ENCODE peak calls at places on chromosomes 3 and 15, in four cellular contexts. One of them, this sample, is unnamed.

GRCh38 chr3:105067361-105067760 is 299.3 kb upstream of the ALCAM start:
- DNase-seq in IMR-90: no peak
- DNase-seq in upper lobe of left lung: no peak
- DNase-seq in endothelial cell of umbilical vein: no peak
- DNase-seq in this sample: no peak

GRCh38 chr3:67044295-67044694 is 46.2 kb downstream of the KBTBD8 start:
- DNase-seq in endothelial cell of umbilical vein: no peak
- DNase-seq in IMR-90: peak
- DNase-seq in upper lobe of left lung: no peak
- DNase-seq in this sample: no peak

GRCh38 chr3:73786346-73786807 is 161.6 kb upstream of the PDZRN3 start:
- DNase-seq in upper lobe of left lung: no peak
- DNase-seq in endothelial cell of umbilical vein: peak
- DNase-seq in IMR-90: peak
- DNase-seq in this sample: no peak

GRCh38 chr3:43161684-43162512 is 56.0 kb upstream of the POMGNT2 start:
- DNase-seq in IMR-90: peak
- DNase-seq in upper lobe of left lung: no peak
- DNase-seq in endothelial cell of umbilical vein: peak
- DNase-seq in this sample: no peak

GRCh38 chr3:63089007-63089406 is 189.1 kb upstream of the SYNPR start:
- DNase-seq in IMR-90: no peak
- DNase-seq in endothelial cell of umbilical vein: no peak
- DNase-seq in upper lobe of left lung: no peak
- DNase-seq in this sample: no peak

GRCh38 chr3:189512039-189512438 is 119.2 kb upstream of the TP63 start:
- DNase-seq in IMR-90: no peak
- DNase-seq in endothelial cell of umbilical vein: no peak
- DNase-seq in upper lobe of left lung: no peak
- DNase-seq in this sample: no peak

GRCh38 chr3:156160653-156161052 is 40.3 kb downstream of the KCNAB1 start:
- DNase-seq in endothelial cell of umbilical vein: peak
- DNase-seq in IMR-90: no peak
- DNase-seq in upper lobe of left lung: no peak
- DNase-seq in this sample: no peak

GRCh38 chr3:19543212-19543841 is 390.7 kb downstream of the EFHB start:
- DNase-seq in upper lobe of left lung: no peak
- DNase-seq in IMR-90: no peak
- DNase-seq in endothelial cell of umbilical vein: no peak
- DNase-seq in this sample: peak

GRCh38 chr3:182364723-182365650 is 428.3 kb upstream of the ATP11B start:
- DNase-seq in endothelial cell of umbilical vein: peak
- DNase-seq in upper lobe of left lung: no peak
- DNase-seq in IMR-90: no peak
- DNase-seq in this sample: peak

GRCh38 chr15:35674873-35675781 is 129.2 kb upstream of the DPH6 start:
- DNase-seq in IMR-90: peak
- DNase-seq in upper lobe of left lung: no peak
- DNase-seq in endothelial cell of umbilical vein: peak
- DNase-seq in this sample: no peak

GRCh38 chr3:9386060-9386459 is 11.4 kb upstream of the SETD5 start:
- DNase-seq in IMR-90: no peak
- DNase-seq in endothelial cell of umbilical vein: no peak
- DNase-seq in upper lobe of left lung: no peak
- DNase-seq in this sample: no peak

GRCh38 chr3:9387322-9387655 is 10.1 kb upstream of the SETD5 start:
- DNase-seq in IMR-90: no peak
- DNase-seq in upper lobe of left lung: no peak
- DNase-seq in endothelial cell of umbilical vein: no peak
- DNase-seq in this sample: no peak

GRCh38 chr3:9384141-9384828 is 13.1 kb upstream of the SETD5 start:
- DNase-seq in IMR-90: peak
- DNase-seq in endothelial cell of umbilical vein: no peak
- DNase-seq in upper lobe of left lung: no peak
- DNase-seq in this sample: no peak

GRCh38 chr3:9386501-9387321 is 10.7 kb upstream of the SETD5 start:
- DNase-seq in IMR-90: no peak
- DNase-seq in endothelial cell of umbilical vein: no peak
- DNase-seq in upper lobe of left lung: no peak
- DNase-seq in this sample: no peak

GRCh38 chr3:9385209-9385936 is 12.0 kb upstream of the SETD5 start:
- DNase-seq in IMR-90: peak
- DNase-seq in upper lobe of left lung: no peak
- DNase-seq in endothelial cell of umbilical vein: no peak
- DNase-seq in this sample: no peak
- TF ChIP-seq POLR2A in IMR-90: no peak
- TF ChIP-seq POLR2A in upper lobe of left lung: no peak
- TF ChIP-seq POLR2A in endothelial cell of umbilical vein: no peak
- TF ChIP-seq POLR2A in this sample: no peak

GRCh38 chr15:91692596-91692995 is 160.9 kb upstream of the SLCO3A1 start:
- DNase-seq in IMR-90: no peak
- DNase-seq in upper lobe of left lung: no peak
- DNase-seq in endothelial cell of umbilical vein: no peak
- DNase-seq in this sample: no peak

GRCh38 chr15:91694829-91695205 is 158.7 kb upstream of the SLCO3A1 start:
- DNase-seq in endothelial cell of umbilical vein: no peak
- DNase-seq in upper lobe of left lung: no peak
- DNase-seq in IMR-90: peak
- DNase-seq in this sample: no peak

GRCh38 chr15:91694131-91694828 is 159.2 kb upstream of the SLCO3A1 start:
- DNase-seq in upper lobe of left lung: no peak
- DNase-seq in IMR-90: peak
- DNase-seq in endothelial cell of umbilical vein: no peak
- DNase-seq in this sample: no peak

GRCh38 chr15:91696981-91697380 is 156.5 kb upstream of the SLCO3A1 start:
- DNase-seq in upper lobe of left lung: no peak
- DNase-seq in IMR-90: no peak
- DNase-seq in endothelial cell of umbilical vein: no peak
- DNase-seq in this sample: no peak
- TF ChIP-seq POLR2A in upper lobe of left lung: no peak
- TF ChIP-seq POLR2A in IMR-90: no peak
- TF ChIP-seq POLR2A in endothelial cell of umbilical vein: no peak
- TF ChIP-seq POLR2A in this sample: no peak

DNA sequence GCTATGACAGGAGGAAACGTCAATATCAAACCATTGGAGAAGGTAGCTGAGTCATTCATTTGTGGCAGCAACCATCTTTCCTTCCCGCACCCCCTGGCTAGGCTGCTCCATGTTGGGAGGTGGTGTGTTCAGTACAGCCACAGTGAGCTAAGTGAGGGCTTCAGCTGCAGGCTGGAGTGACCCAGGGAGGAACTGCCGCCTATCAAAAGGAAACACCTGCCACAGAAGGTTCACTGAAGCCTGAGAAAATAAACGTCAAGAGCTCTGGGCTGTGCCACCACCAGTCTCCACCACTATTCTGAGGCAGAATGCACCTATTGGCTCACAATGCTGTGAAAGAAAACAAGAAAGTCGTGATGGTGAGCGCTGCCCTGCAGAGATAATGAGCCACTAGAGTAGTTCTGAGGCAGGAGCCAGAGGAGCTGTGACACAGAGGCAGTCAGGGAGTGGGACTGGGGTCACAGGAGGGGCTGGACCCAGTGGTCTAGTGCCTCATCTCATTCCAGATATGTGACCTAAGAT is 34.8 kb upstream of the CD47 start:
- DNase-seq in IMR-90: no peak
- DNase-seq in endothelial cell of umbilical vein: peak
- DNase-seq in upper lobe of left lung: no peak
- DNase-seq in this sample: no peak
- TF ChIP-seq POLR2A in IMR-90: no peak
- TF ChIP-seq POLR2A in endothelial cell of umbilical vein: no peak
- TF ChIP-seq POLR2A in upper lobe of left lung: no peak
- TF ChIP-seq POLR2A in this sample: no peak

GRCh38 chr3:136194409-136195257 is 1.5 kb downstream of the MSL2 start:
- DNase-seq in IMR-90: peak
- DNase-seq in upper lobe of left lung: no peak
- DNase-seq in endothelial cell of umbilical vein: peak
- DNase-seq in this sample: no peak

GRCh38 chr3:136197159-136197715 is 1.1 kb upstream of the MSL2 start:
- DNase-seq in IMR-90: no peak
- DNase-seq in upper lobe of left lung: no peak
- DNase-seq in endothelial cell of umbilical vein: no peak
- DNase-seq in this sample: no peak

GRCh38 chr3:136196401-136197158 is 445 bp upstream of the MSL2 start:
- DNase-seq in upper lobe of left lung: peak
- DNase-seq in IMR-90: peak
- DNase-seq in endothelial cell of umbilical vein: peak
- DNase-seq in this sample: peak

GRCh38 chr3:136195258-136196063 is 674 bp downstream of the MSL2 start:
- DNase-seq in IMR-90: peak
- DNase-seq in endothelial cell of umbilical vein: peak
- DNase-seq in upper lobe of left lung: no peak
- DNase-seq in this sample: peak

DNA sequence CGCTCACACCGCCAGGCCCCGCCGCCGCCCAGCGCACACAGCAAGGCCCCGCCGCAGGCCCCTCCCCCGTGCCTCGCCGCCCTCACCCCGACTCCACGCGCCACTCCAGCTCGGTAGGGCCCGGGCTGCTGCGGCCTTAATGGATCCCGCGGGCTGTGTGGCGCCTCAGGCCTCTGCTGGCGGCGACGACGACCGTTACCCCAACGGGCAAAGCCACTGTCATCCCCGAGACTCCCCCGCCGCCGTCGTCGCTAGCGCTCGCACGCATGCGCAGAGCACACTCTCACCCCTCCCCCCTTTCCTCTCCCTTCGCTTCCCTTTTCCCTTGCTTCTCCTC is at the start of gene MSL2:
- DNase-seq in endothelial cell of umbilical vein: no peak
- DNase-seq in IMR-90: no peak
- DNase-seq in upper lobe of left lung: peak
- DNase-seq in this sample: no peak
- TF ChIP-seq POLR2A in endothelial cell of umbilical vein: peak
- TF ChIP-seq POLR2A in IMR-90: peak
- TF ChIP-seq POLR2A in upper lobe of left lung: peak
- TF ChIP-seq POLR2A in this sample: peak

GRCh38 chr3:12993022-12993622 is 80.1 kb downstream of the IQSEC1 start:
- DNase-seq in upper lobe of left lung: peak
- DNase-seq in IMR-90: peak
- DNase-seq in endothelial cell of umbilical vein: no peak
- DNase-seq in this sample: no peak
- TF ChIP-seq POLR2A in upper lobe of left lung: no peak
- TF ChIP-seq POLR2A in IMR-90: no peak
- TF ChIP-seq POLR2A in endothelial cell of umbilical vein: no peak
- TF ChIP-seq POLR2A in this sample: no peak

DNA sequence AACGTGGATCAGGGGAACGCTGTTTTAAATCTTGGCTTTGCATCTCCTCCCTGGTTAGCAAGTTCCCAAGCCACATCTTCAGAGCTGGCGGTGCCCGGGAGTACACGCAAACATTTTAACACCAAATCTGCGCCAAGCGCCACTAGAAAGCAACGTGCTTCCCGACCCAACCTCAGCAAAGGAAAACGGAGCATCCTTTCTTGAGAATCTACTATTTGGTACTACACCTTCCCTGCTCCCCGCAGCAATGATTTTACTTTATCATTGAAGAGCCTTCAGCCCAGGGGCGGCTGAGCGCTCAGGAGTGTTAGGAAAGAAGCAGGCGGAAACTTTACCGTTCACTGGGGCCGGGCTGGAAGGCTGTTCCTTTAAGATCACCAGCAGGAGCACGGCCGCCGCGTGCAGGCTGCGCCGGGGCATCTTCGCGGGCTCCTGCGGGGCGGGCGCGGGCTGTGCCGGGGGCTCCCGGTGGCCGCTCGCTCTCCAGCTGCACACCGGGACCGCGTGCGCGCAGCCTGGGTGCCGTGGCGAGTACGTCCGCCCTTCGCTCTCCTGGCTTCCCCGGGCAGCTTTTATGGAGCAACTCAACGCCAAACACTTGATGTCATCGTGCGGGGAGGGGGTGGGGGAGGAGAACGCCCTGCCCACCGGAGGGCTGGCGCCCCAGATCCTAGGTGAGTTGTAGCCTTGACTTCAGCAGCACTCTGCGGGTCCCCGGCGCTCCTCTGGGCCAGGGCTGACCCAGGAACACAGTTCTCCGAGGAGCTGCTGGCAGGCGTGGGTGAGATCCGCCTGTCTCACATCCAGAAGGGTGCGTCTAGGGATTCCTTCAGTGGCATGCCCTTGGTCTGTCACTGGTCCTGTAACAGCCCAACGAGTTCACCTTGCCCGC is at the start of gene CA12:
- DNase-seq in upper lobe of left lung: peak
- DNase-seq in IMR-90: peak
- DNase-seq in endothelial cell of umbilical vein: peak
- DNase-seq in this sample: no peak
- TF ChIP-seq POLR2A in upper lobe of left lung: no peak
- TF ChIP-seq POLR2A in IMR-90: peak
- TF ChIP-seq POLR2A in endothelial cell of umbilical vein: no peak
- TF ChIP-seq POLR2A in this sample: no peak

DNA sequence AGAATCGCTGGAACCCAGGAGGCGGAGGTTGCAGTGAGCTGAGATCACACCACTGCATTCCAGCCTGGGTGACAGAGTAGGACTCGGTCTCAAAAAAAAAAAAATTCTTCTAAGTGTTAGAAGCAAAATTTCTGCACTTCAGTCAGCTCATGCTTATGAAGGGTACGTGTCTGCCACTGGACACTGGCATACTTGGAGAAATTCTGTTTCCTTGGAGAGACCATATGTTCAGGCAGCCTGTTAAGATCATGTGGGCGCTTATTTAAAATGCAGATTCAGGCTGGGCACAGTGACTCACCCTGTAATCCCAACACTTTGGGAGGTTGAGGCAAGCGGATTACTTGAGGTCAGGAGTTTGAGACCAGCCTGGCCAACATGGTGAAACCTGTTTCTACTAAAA is 85.6 kb upstream of the IQSEC1 start:
- DNase-seq in endothelial cell of umbilical vein: no peak
- DNase-seq in upper lobe of left lung: no peak
- DNase-seq in IMR-90: no peak
- DNase-seq in this sample: no peak
- TF ChIP-seq POLR2A in endothelial cell of umbilical vein: no peak
- TF ChIP-seq POLR2A in upper lobe of left lung: no peak
- TF ChIP-seq POLR2A in IMR-90: no peak
- TF ChIP-seq POLR2A in this sample: no peak

GRCh38 chr15:77016321-77016695 is 21.4 kb downstream of the PSTPIP1 start:
- DNase-seq in IMR-90: no peak
- DNase-seq in endothelial cell of umbilical vein: no peak
- DNase-seq in upper lobe of left lung: no peak
- DNase-seq in this sample: no peak
- TF ChIP-seq POLR2A in IMR-90: no peak
- TF ChIP-seq POLR2A in endothelial cell of umbilical vein: no peak
- TF ChIP-seq POLR2A in upper lobe of left lung: no peak
- TF ChIP-seq POLR2A in this sample: no peak

GRCh38 chr15:38401716-38402115 is 52.2 kb upstream of the FAM98B start:
- DNase-seq in upper lobe of left lung: no peak
- DNase-seq in IMR-90: no peak
- DNase-seq in endothelial cell of umbilical vein: no peak
- DNase-seq in this sample: no peak

GRCh38 chr15:38406451-38406850 is 47.5 kb upstream of the FAM98B start:
- DNase-seq in endothelial cell of umbilical vein: no peak
- DNase-seq in IMR-90: peak
- DNase-seq in upper lobe of left lung: no peak
- DNase-seq in this sample: no peak

GRCh38 chr15:38398134-38398533 is 55.8 kb upstream of the FAM98B start:
- DNase-seq in upper lobe of left lung: no peak
- DNase-seq in endothelial cell of umbilical vein: peak
- DNase-seq in IMR-90: peak
- DNase-seq in this sample: peak

GRCh38 chr15:38401101-38401500 is 52.8 kb upstream of the FAM98B start:
- DNase-seq in upper lobe of left lung: no peak
- DNase-seq in IMR-90: peak
- DNase-seq in endothelial cell of umbilical vein: no peak
- DNase-seq in this sample: no peak
- TF ChIP-seq POLR2A in upper lobe of left lung: no peak
- TF ChIP-seq POLR2A in IMR-90: no peak
- TF ChIP-seq POLR2A in endothelial cell of umbilical vein: no peak
- TF ChIP-seq POLR2A in this sample: no peak

This sample was measured in HCT116.